ENCODE peak calls at places on chromosomes 7 and 10, in six cellular contexts. W is right lobe of liver, B is stomach, N is ovary, Z is GM12891, H is heart left ventricle. I is an unnamed sample.
A peak's percentile ranks its signal among the peaks of the same experiment; 100 is the strongest.

GRCh38 chr10:117743517-117743916 is 201.0 kb downstream of the EMX2 start:
- DNase-seq in W (no peak), B (no peak), N (no peak), Z (no peak), H (no peak), I (no peak)

GRCh38 chr7:133688483-133689239 is 435.8 kb downstream of the EXOC4 start:
- DNase-seq in W (no peak), B (no peak), N (no peak), Z (no peak), H (no peak), I (no peak)

GRCh38 chr10:4120454-4120853 is 335.4 kb upstream of the KLF6 start:
- DNase-seq in W (peak; percentile 49), B (no peak), N (no peak), Z (no peak), H (no peak), I (no peak)

GRCh38 chr7:127824682-127825081 is 172.7 kb downstream of the SND1 start:
- DNase-seq in W (no peak), B (no peak), N (no peak), Z (no peak), H (no peak), I (no peak)

GRCh38 chr10:87819274-87819585 is 1.2 kb upstream of the ATAD1 start:
- DNase-seq in W (no peak), B (no peak), N (no peak), Z (no peak), H (no peak), I (no peak)

GRCh38 chr7:63925626-63926460 is 72.8 kb upstream of the ZNF722 start:
- DNase-seq in W (peak; percentile 92), B (peak; percentile 64), N (peak; percentile 95), Z (no peak), H (peak; percentile 85), I (no peak)

GRCh38 chr10:114332808-114333207 is 71.5 kb downstream of the AFAP1L2 start:
- DNase-seq in W (no peak), B (no peak), N (no peak), Z (no peak), H (no peak), I (no peak)

GRCh38 chr7:114652041-114652440 is 237.4 kb downstream of the FOXP2 start:
- DNase-seq in W (no peak), B (no peak), N (no peak), Z (no peak), H (no peak), I (no peak)

GRCh38 chr10:21989453-21990154 is 13.9 kb downstream of the DNAJC1 start:
- DNase-seq in W (no peak), B (peak; percentile 42), N (peak; percentile 77), Z (peak; percentile 27), H (peak; percentile 28), I (no peak)

GRCh38 chr10:119742988-119743646 is 17.3 kb downstream of the INPP5F start:
- DNase-seq in W (peak; percentile 33), B (no peak), N (no peak), Z (no peak), H (no peak), I (no peak)

GRCh38 chr7:150351587-150352194 is 10.3 kb upstream of the RARRES2 start:
- DNase-seq in W (no peak), B (no peak), N (no peak), Z (no peak), H (no peak), I (no peak)

GRCh38 chr10:84429926-84430520 is 101.6 kb downstream of the CCSER2 start:
- DNase-seq in W (peak; percentile 54), B (peak; percentile 72), N (no peak), Z (peak; percentile 16), H (peak; percentile 38), I (peak; percentile 18)

GRCh38 chr10:127402596-127403409 is 146.3 kb upstream of the NPS start:
- DNase-seq in W (no peak), B (no peak), N (peak; percentile 50), Z (no peak), H (no peak), I (no peak)

GRCh38 chr10:65194131-65194530 is 1672.9 kb downstream of the REEP3 start:
- DNase-seq in W (no peak), B (no peak), N (no peak), Z (no peak), H (no peak), I (peak; percentile 22)

GRCh38 chr7:39195967-39196366 is 218.3 kb downstream of the POU6F2 start:
- DNase-seq in W (no peak), B (no peak), N (no peak), Z (no peak), H (no peak), I (no peak)

GRCh38 chr10:79435271-79436065 is 10.0 kb downstream of the ZCCHC24 start:
- DNase-seq in W (no peak), B (no peak), N (peak; percentile 78), Z (no peak), H (peak; percentile 63), I (no peak)

GRCh38 chr7:96238474-96238873 is 83.4 kb downstream of the SLC25A13 start:
- DNase-seq in W (no peak), B (no peak), N (no peak), Z (no peak), H (no peak), I (no peak)

GRCh38 chr10:4512557-4513286 is 313.3 kb upstream of the AKR1E2 start:
- DNase-seq in W (no peak), B (peak; percentile 37), N (no peak), Z (no peak), H (peak; percentile 51), I (peak; percentile 13)

GRCh38 chr10:89702121-89702480 is 711 bp downstream of the KIF20B start:
- DNase-seq in W (no peak), B (no peak), N (no peak), Z (peak; percentile 1), H (no peak), I (no peak)

GRCh38 chr7:76193881-76194280 is 7.8 kb upstream of the SRRM3 start:
- DNase-seq in W (no peak), B (no peak), N (no peak), Z (no peak), H (no peak), I (no peak)

GRCh38 chr7:74627699-74628411 is 29.7 kb upstream of the GTF2I start:
- DNase-seq in W (no peak), B (no peak), N (peak; percentile 63), Z (no peak), H (no peak), I (no peak)

GRCh38 chr10:77328272-77328816 is 309.3 kb downstream of the KCNMA1 start:
- DNase-seq in W (no peak), B (peak; percentile 28), N (no peak), Z (no peak), H (no peak), I (no peak)

GRCh38 chr7:108570146-108570755 is 577 bp downstream of the DNAJB9 start:
- DNase-seq in W (peak; percentile 53), B (peak; percentile 55), N (no peak), Z (peak; percentile 5), H (peak; percentile 20), I (peak; percentile 13)

GRCh38 chr10:127151981-127152699 is 44.3 kb downstream of the INSYN2A start:
- DNase-seq in W (peak; percentile 76), B (no peak), N (no peak), Z (no peak), H (no peak), I (no peak)

GRCh38 chr10:8331896-8332729 is 277.6 kb downstream of the GATA3 start:
- DNase-seq in W (peak; percentile 40), B (peak; percentile 58), N (peak; percentile 29), Z (peak; percentile 31), H (peak; percentile 32), I (peak; percentile 23)

DNA sequence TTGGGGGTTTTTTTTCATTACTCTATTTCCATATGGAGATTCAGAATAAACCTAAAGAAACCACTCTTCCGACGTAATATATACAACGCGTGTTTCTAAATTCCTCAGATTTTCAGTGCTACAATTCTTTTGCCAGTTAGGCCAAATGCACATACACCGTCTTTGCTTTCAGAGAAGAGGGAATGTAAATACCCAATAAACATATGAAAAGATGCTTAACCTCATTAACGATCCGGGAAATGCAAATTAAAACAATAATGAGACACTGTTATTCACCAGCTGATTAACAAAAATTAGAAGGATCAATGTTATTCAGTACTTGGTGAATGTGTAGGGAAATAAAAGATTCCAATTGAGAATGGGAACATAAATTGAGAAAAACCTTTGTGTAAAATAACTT is 56.8 kb downstream of the FGFR2 start:
- DNase-seq in W (no peak), B (no peak), N (no peak), Z (no peak), H (no peak), I (no peak)
- TF ChIP-seq POLR2A in W (no peak), B (no peak), N (no peak), Z (no peak), H (no peak), I (no peak)

GRCh38 chr10:47374611-47375536 is 9.2 kb downstream of the ZNF488 start:
- DNase-seq in W (no peak), B (peak; percentile 14), N (no peak), Z (no peak), H (peak; percentile 18), I (no peak)

GRCh38 chr10:47370878-47371277 is 13.2 kb downstream of the ZNF488 start:
- DNase-seq in W (no peak), B (peak; percentile 10), N (no peak), Z (no peak), H (peak; percentile 8), I (no peak)

GRCh38 chr10:47371629-47372485 is 12.2 kb downstream of the ZNF488 start:
- DNase-seq in W (no peak), B (peak; percentile 13), N (no peak), Z (no peak), H (peak; percentile 10), I (no peak)

GRCh38 chr10:47370015-47370767 is 13.9 kb downstream of the ZNF488 start:
- DNase-seq in W (no peak), B (peak; percentile 13), N (no peak), Z (no peak), H (peak; percentile 12), I (no peak)

GRCh38 chr10:47372726-47373125 is 11.4 kb downstream of the ZNF488 start:
- DNase-seq in W (no peak), B (peak; percentile 14), N (no peak), Z (no peak), H (peak; percentile 4), I (no peak)
- TF ChIP-seq POLR2A in W (no peak), B (no peak), N (no peak), Z (no peak), H (no peak), I (no peak)

GRCh38 chr10:71396714-71397339 is at the start of gene CDH23:
- DNase-seq in W (peak; percentile 66), B (peak; percentile 35), N (peak; percentile 82), Z (peak; percentile 46), H (peak; percentile 74), I (no peak)
- TF ChIP-seq POLR2A in W (no peak), B (no peak), N (peak; percentile 12), Z (no peak), H (no peak), I (no peak)

GRCh38 chr7:98955992-98956391 is 77.7 kb downstream of the TRRAP start:
- DNase-seq in W (no peak), B (no peak), N (no peak), Z (no peak), H (no peak), I (no peak)

GRCh38 chr7:98957766-98958165 is 79.4 kb downstream of the TRRAP start:
- DNase-seq in W (no peak), B (no peak), N (no peak), Z (no peak), H (no peak), I (no peak)

GRCh38 chr7:98956469-98956868 is 78.1 kb downstream of the TRRAP start:
- DNase-seq in W (no peak), B (no peak), N (no peak), Z (no peak), H (no peak), I (no peak)

GRCh38 chr7:98956937-98957336 is 78.6 kb downstream of the TRRAP start:
- DNase-seq in W (no peak), B (no peak), N (no peak), Z (no peak), H (no peak), I (no peak)

GRCh38 chr7:98958968-98959367 is 80.6 kb downstream of the TRRAP start:
- DNase-seq in W (no peak), B (no peak), N (no peak), Z (no peak), H (no peak), I (no peak)
- TF ChIP-seq POLR2A in W (no peak), B (no peak), N (no peak), Z (no peak), H (no peak), I (no peak)

I was measured in H54.